ENCODE peak calls at places on chromosomes 5 and 9, in ten cellular contexts. One of them, this sample, is unnamed.

GRCh38 chr9:132182609-132183073 is 20.8 kb downstream of the NTNG2 start:
- DNase-seq in C1 segment of cervical spinal cord: no peak
- DNase-seq in activated B cell treated with CpG ODN at 0.5 μM for 24 hours: no peak
- DNase-seq in substantia nigra: no peak
- DNase-seq in sigmoid colon: no peak
- DNase-seq in astrocyte of the spinal cord: no peak
- DNase-seq in BJ: no peak
- DNase-seq in activated naive CD4-positive, alpha-beta T cell treated with anti-CD3 and anti-CD28 coated beads, Interleukin-2, amount 50 U/mL, for 16 hours: no peak
- DNase-seq in G401: no peak
- DNase-seq in RWPE2: no peak
- DNase-seq in this sample: peak

GRCh38 chr5:127892467-127893207 is 189.4 kb downstream of the CCDC192 start:
- DNase-seq in C1 segment of cervical spinal cord: no peak
- DNase-seq in activated B cell treated with CpG ODN at 0.5 μM for 24 hours: no peak
- DNase-seq in substantia nigra: no peak
- DNase-seq in sigmoid colon: no peak
- DNase-seq in astrocyte of the spinal cord: peak
- DNase-seq in BJ: no peak
- DNase-seq in activated naive CD4-positive, alpha-beta T cell treated with anti-CD3 and anti-CD28 coated beads, Interleukin-2, amount 50 U/mL, for 16 hours: no peak
- DNase-seq in G401: no peak
- DNase-seq in RWPE2: no peak
- DNase-seq in this sample: peak

GRCh38 chr9:114205171-114206015 is 50.1 kb downstream of the COL27A1 start:
- DNase-seq in C1 segment of cervical spinal cord: peak
- DNase-seq in activated B cell treated with CpG ODN at 0.5 μM for 24 hours: no peak
- DNase-seq in substantia nigra: peak
- DNase-seq in sigmoid colon: no peak
- DNase-seq in astrocyte of the spinal cord: no peak
- DNase-seq in BJ: no peak
- DNase-seq in activated naive CD4-positive, alpha-beta T cell treated with anti-CD3 and anti-CD28 coated beads, Interleukin-2, amount 50 U/mL, for 16 hours: no peak
- DNase-seq in G401: peak
- DNase-seq in RWPE2: no peak
- DNase-seq in this sample: no peak

GRCh38 chr5:139649082-139649991 is 1.2 kb downstream of the CXXC5 start:
- DNase-seq in C1 segment of cervical spinal cord: no peak
- DNase-seq in activated B cell treated with CpG ODN at 0.5 μM for 24 hours: peak
- DNase-seq in substantia nigra: no peak
- DNase-seq in sigmoid colon: peak
- DNase-seq in astrocyte of the spinal cord: peak
- DNase-seq in BJ: no peak
- DNase-seq in activated naive CD4-positive, alpha-beta T cell treated with anti-CD3 and anti-CD28 coated beads, Interleukin-2, amount 50 U/mL, for 16 hours: peak
- DNase-seq in G401: peak
- DNase-seq in RWPE2: no peak
- DNase-seq in this sample: no peak

GRCh38 chr5:180803181-180804128 is 849 bp upstream of the MGAT1 start:
- DNase-seq in C1 segment of cervical spinal cord: peak
- DNase-seq in activated B cell treated with CpG ODN at 0.5 μM for 24 hours: peak
- DNase-seq in substantia nigra: peak
- DNase-seq in sigmoid colon: peak
- DNase-seq in astrocyte of the spinal cord: peak
- DNase-seq in BJ: no peak
- DNase-seq in activated naive CD4-positive, alpha-beta T cell treated with anti-CD3 and anti-CD28 coated beads, Interleukin-2, amount 50 U/mL, for 16 hours: peak
- DNase-seq in G401: no peak
- DNase-seq in RWPE2: peak
- DNase-seq in this sample: peak

GRCh38 chr9:23851024-23851629 is 25.1 kb upstream of the ELAVL2 start:
- DNase-seq in C1 segment of cervical spinal cord: no peak
- DNase-seq in activated B cell treated with CpG ODN at 0.5 μM for 24 hours: no peak
- DNase-seq in substantia nigra: no peak
- DNase-seq in sigmoid colon: no peak
- DNase-seq in astrocyte of the spinal cord: peak
- DNase-seq in BJ: no peak
- DNase-seq in activated naive CD4-positive, alpha-beta T cell treated with anti-CD3 and anti-CD28 coated beads, Interleukin-2, amount 50 U/mL, for 16 hours: no peak
- DNase-seq in G401: no peak
- DNase-seq in RWPE2: no peak
- DNase-seq in this sample: no peak

GRCh38 chr9:96006961-96007360 is 131.5 kb downstream of the ERCC6L2 start:
- DNase-seq in C1 segment of cervical spinal cord: no peak
- DNase-seq in activated B cell treated with CpG ODN at 0.5 μM for 24 hours: no peak
- DNase-seq in substantia nigra: no peak
- DNase-seq in sigmoid colon: no peak
- DNase-seq in astrocyte of the spinal cord: peak
- DNase-seq in BJ: no peak
- DNase-seq in activated naive CD4-positive, alpha-beta T cell treated with anti-CD3 and anti-CD28 coated beads, Interleukin-2, amount 50 U/mL, for 16 hours: no peak
- DNase-seq in G401: no peak
- DNase-seq in RWPE2: no peak
- DNase-seq in this sample: peak

GRCh38 chr9:87518702-87519335 is 21.2 kb downstream of the DAPK1 start:
- DNase-seq in C1 segment of cervical spinal cord: no peak
- DNase-seq in activated B cell treated with CpG ODN at 0.5 μM for 24 hours: no peak
- DNase-seq in substantia nigra: no peak
- DNase-seq in sigmoid colon: peak
- DNase-seq in astrocyte of the spinal cord: no peak
- DNase-seq in BJ: no peak
- DNase-seq in activated naive CD4-positive, alpha-beta T cell treated with anti-CD3 and anti-CD28 coated beads, Interleukin-2, amount 50 U/mL, for 16 hours: no peak
- DNase-seq in G401: no peak
- DNase-seq in RWPE2: no peak
- DNase-seq in this sample: peak

GRCh38 chr5:52859619-52860018 is 71.9 kb downstream of the ITGA1 start:
- DNase-seq in C1 segment of cervical spinal cord: no peak
- DNase-seq in activated B cell treated with CpG ODN at 0.5 μM for 24 hours: no peak
- DNase-seq in substantia nigra: no peak
- DNase-seq in sigmoid colon: no peak
- DNase-seq in astrocyte of the spinal cord: peak
- DNase-seq in BJ: peak
- DNase-seq in activated naive CD4-positive, alpha-beta T cell treated with anti-CD3 and anti-CD28 coated beads, Interleukin-2, amount 50 U/mL, for 16 hours: no peak
- DNase-seq in G401: no peak
- DNase-seq in RWPE2: no peak
- DNase-seq in this sample: peak

GRCh38 chr5:43627028-43627427 is 24.0 kb downstream of the NNT start:
- DNase-seq in C1 segment of cervical spinal cord: no peak
- DNase-seq in activated B cell treated with CpG ODN at 0.5 μM for 24 hours: no peak
- DNase-seq in substantia nigra: no peak
- DNase-seq in sigmoid colon: no peak
- DNase-seq in astrocyte of the spinal cord: peak
- DNase-seq in BJ: no peak
- DNase-seq in activated naive CD4-positive, alpha-beta T cell treated with anti-CD3 and anti-CD28 coated beads, Interleukin-2, amount 50 U/mL, for 16 hours: no peak
- DNase-seq in G401: peak
- DNase-seq in RWPE2: no peak
- DNase-seq in this sample: peak

GRCh38 chr5:98753507-98753906 is 20.0 kb upstream of the RGMB start:
- DNase-seq in C1 segment of cervical spinal cord: no peak
- DNase-seq in activated B cell treated with CpG ODN at 0.5 μM for 24 hours: no peak
- DNase-seq in substantia nigra: no peak
- DNase-seq in sigmoid colon: no peak
- DNase-seq in astrocyte of the spinal cord: no peak
- DNase-seq in BJ: no peak
- DNase-seq in activated naive CD4-positive, alpha-beta T cell treated with anti-CD3 and anti-CD28 coated beads, Interleukin-2, amount 50 U/mL, for 16 hours: no peak
- DNase-seq in G401: no peak
- DNase-seq in RWPE2: no peak
- DNase-seq in this sample: no peak

GRCh38 chr5:90144625-90145327 is 264.8 kb downstream of the CETN3 start:
- DNase-seq in C1 segment of cervical spinal cord: no peak
- DNase-seq in activated B cell treated with CpG ODN at 0.5 μM for 24 hours: no peak
- DNase-seq in substantia nigra: no peak
- DNase-seq in sigmoid colon: no peak
- DNase-seq in astrocyte of the spinal cord: peak
- DNase-seq in BJ: no peak
- DNase-seq in activated naive CD4-positive, alpha-beta T cell treated with anti-CD3 and anti-CD28 coated beads, Interleukin-2, amount 50 U/mL, for 16 hours: no peak
- DNase-seq in G401: no peak
- DNase-seq in RWPE2: no peak
- DNase-seq in this sample: peak

GRCh38 chr9:4068449-4068848 is 231.4 kb downstream of the GLIS3 start:
- DNase-seq in C1 segment of cervical spinal cord: no peak
- DNase-seq in activated B cell treated with CpG ODN at 0.5 μM for 24 hours: no peak
- DNase-seq in substantia nigra: no peak
- DNase-seq in sigmoid colon: no peak
- DNase-seq in astrocyte of the spinal cord: no peak
- DNase-seq in BJ: no peak
- DNase-seq in activated naive CD4-positive, alpha-beta T cell treated with anti-CD3 and anti-CD28 coated beads, Interleukin-2, amount 50 U/mL, for 16 hours: no peak
- DNase-seq in G401: no peak
- DNase-seq in RWPE2: no peak
- DNase-seq in this sample: peak

GRCh38 chr5:135379052-135379654 is 19.9 kb downstream of the MACROH2A1 start:
- DNase-seq in C1 segment of cervical spinal cord: no peak
- DNase-seq in activated B cell treated with CpG ODN at 0.5 μM for 24 hours: no peak
- DNase-seq in substantia nigra: no peak
- DNase-seq in sigmoid colon: no peak
- DNase-seq in astrocyte of the spinal cord: peak
- DNase-seq in BJ: no peak
- DNase-seq in activated naive CD4-positive, alpha-beta T cell treated with anti-CD3 and anti-CD28 coated beads, Interleukin-2, amount 50 U/mL, for 16 hours: no peak
- DNase-seq in G401: no peak
- DNase-seq in RWPE2: no peak
- DNase-seq in this sample: no peak

GRCh38 chr9:93003552-93004407 is 54.7 kb upstream of the SUSD3 start:
- DNase-seq in C1 segment of cervical spinal cord: no peak
- DNase-seq in activated B cell treated with CpG ODN at 0.5 μM for 24 hours: no peak
- DNase-seq in substantia nigra: no peak
- DNase-seq in sigmoid colon: no peak
- DNase-seq in astrocyte of the spinal cord: peak
- DNase-seq in BJ: no peak
- DNase-seq in activated naive CD4-positive, alpha-beta T cell treated with anti-CD3 and anti-CD28 coated beads, Interleukin-2, amount 50 U/mL, for 16 hours: peak
- DNase-seq in G401: peak
- DNase-seq in RWPE2: peak
- DNase-seq in this sample: peak

GRCh38 chr5:69416180-69416579 is 1.3 kb downstream of the MARVELD2 start:
- DNase-seq in C1 segment of cervical spinal cord: no peak
- DNase-seq in activated B cell treated with CpG ODN at 0.5 μM for 24 hours: no peak
- DNase-seq in substantia nigra: no peak
- DNase-seq in sigmoid colon: no peak
- DNase-seq in astrocyte of the spinal cord: no peak
- DNase-seq in BJ: no peak
- DNase-seq in activated naive CD4-positive, alpha-beta T cell treated with anti-CD3 and anti-CD28 coated beads, Interleukin-2, amount 50 U/mL, for 16 hours: no peak
- DNase-seq in G401: no peak
- DNase-seq in RWPE2: no peak
- DNase-seq in this sample: no peak

GRCh38 chr5:36739751-36740221 is 133.4 kb downstream of the SLC1A3 start:
- DNase-seq in C1 segment of cervical spinal cord: peak
- DNase-seq in activated B cell treated with CpG ODN at 0.5 μM for 24 hours: peak
- DNase-seq in substantia nigra: peak
- DNase-seq in sigmoid colon: no peak
- DNase-seq in astrocyte of the spinal cord: peak
- DNase-seq in BJ: no peak
- DNase-seq in activated naive CD4-positive, alpha-beta T cell treated with anti-CD3 and anti-CD28 coated beads, Interleukin-2, amount 50 U/mL, for 16 hours: peak
- DNase-seq in G401: peak
- DNase-seq in RWPE2: no peak
- DNase-seq in this sample: peak

GRCh38 chr5:139895647-139896046 is 100.0 kb downstream of the PSD2 start:
- DNase-seq in C1 segment of cervical spinal cord: no peak
- DNase-seq in activated B cell treated with CpG ODN at 0.5 μM for 24 hours: no peak
- DNase-seq in substantia nigra: no peak
- DNase-seq in sigmoid colon: peak
- DNase-seq in astrocyte of the spinal cord: no peak
- DNase-seq in BJ: no peak
- DNase-seq in activated naive CD4-positive, alpha-beta T cell treated with anti-CD3 and anti-CD28 coated beads, Interleukin-2, amount 50 U/mL, for 16 hours: no peak
- DNase-seq in G401: peak
- DNase-seq in RWPE2: no peak
- DNase-seq in this sample: no peak

This sample was measured in choroid plexus epithelial cell.